ENCODE peak calls at places on chromosomes 3 and 15, in seven cellular contexts. O is IMR-90, L is A549, V is heart right ventricle, C is ovary, G is transverse colon, W is stomach. B is an unnamed sample.

GRCh38 chr15:31328425-31328998 is 1.9 kb downstream of the KLF13 start:
- DNase-seq in O (peak; percentile 49), L (peak; percentile 30), V (no peak), C (no peak), G (no peak), W (no peak), B (peak; percentile 40)

GRCh38 chr3:112407214-112407887 is 74.4 kb downstream of the CD200 start:
- DNase-seq in O (no peak), L (no peak), V (no peak), C (no peak), G (peak; percentile 48), W (no peak), B (no peak)

GRCh38 chr3:33768578-33768977 is 29.9 kb upstream of the PDCD6IP start:
- DNase-seq in O (no peak), L (no peak), V (no peak), C (no peak), G (no peak), W (no peak), B (no peak)

GRCh38 chr3:157475921-157476395 is 27.3 kb downstream of the VEPH1 start:
- DNase-seq in O (peak; percentile 93), L (peak; percentile 42), V (no peak), C (no peak), G (no peak), W (no peak), B (no peak)

GRCh38 chr15:98812711-98813441 is 164.5 kb downstream of the IGF1R start:
- DNase-seq in O (no peak), L (no peak), V (no peak), C (no peak), G (no peak), W (peak; percentile 50), B (peak; percentile 36)

GRCh38 chr3:114411811-114412803 is 118.3 kb downstream of the TIGIT start:
- DNase-seq in O (peak; percentile 87), L (peak; percentile 50), V (no peak), C (no peak), G (no peak), W (no peak), B (no peak)

GRCh38 chr15:101455291-101455916 is 34.1 kb downstream of the PCSK6 start:
- DNase-seq in O (no peak), L (no peak), V (no peak), C (no peak), G (no peak), W (no peak), B (peak; percentile 49)

GRCh38 chr15:32824777-32825176 is 107.0 kb downstream of the GREM1 start:
- DNase-seq in O (peak; percentile 92), L (peak; percentile 89), V (no peak), C (no peak), G (no peak), W (no peak), B (no peak)

GRCh38 chr3:69665026-69665739 is 74.1 kb upstream of the MITF start:
- DNase-seq in O (no peak), L (peak; percentile 75), V (no peak), C (no peak), G (no peak), W (peak; percentile 31), B (peak; percentile 35)

GRCh38 chr3:110932515-110933095 is 139.0 kb upstream of the NECTIN3 start:
- DNase-seq in O (peak; percentile 16), L (peak; percentile 33), V (no peak), C (no peak), G (no peak), W (no peak), B (no peak)

GRCh38 chr3:76871655-76872054 is 168.2 kb upstream of the ROBO2 start:
- DNase-seq in O (no peak), L (no peak), V (no peak), C (no peak), G (no peak), W (no peak), B (peak; percentile 38)

GRCh38 chr3:188683032-188683491 is 488.7 kb upstream of the TPRG1 start:
- DNase-seq in O (peak; percentile 99), L (no peak), V (no peak), C (no peak), G (no peak), W (no peak), B (no peak)

GRCh38 chr15:77010842-77011241 is 15.9 kb downstream of the PSTPIP1 start:
- DNase-seq in O (no peak), L (no peak), V (no peak), C (no peak), G (no peak), W (no peak), B (no peak)

GRCh38 chr3:179189764-179190163 is 41.6 kb downstream of the PIK3CA start:
- DNase-seq in O (peak; percentile 84), L (no peak), V (no peak), C (no peak), G (no peak), W (no peak), B (no peak)

GRCh38 chr15:78149805-78150751 is 916 bp downstream of the IDH3A start:
- DNase-seq in O (no peak), L (peak; percentile 21), V (no peak), C (no peak), G (no peak), W (no peak), B (no peak)

GRCh38 chr15:68318931-68319909 is 41.7 kb downstream of the FEM1B start:
- DNase-seq in O (no peak), L (no peak), V (no peak), C (peak; percentile 25), G (no peak), W (no peak), B (no peak)

GRCh38 chr15:101359365-101359947 is 64.4 kb upstream of the SNRPA1 start:
- DNase-seq in O (peak; percentile 9), L (no peak), V (no peak), C (no peak), G (no peak), W (no peak), B (no peak)

GRCh38 chr15:64285150-64285549 is 70.8 kb downstream of the CSNK1G1 start:
- DNase-seq in O (no peak), L (no peak), V (no peak), C (no peak), G (no peak), W (no peak), B (no peak)

GRCh38 chr15:33313491-33313890 is 2.7 kb downstream of the RYR3 start:
- DNase-seq in O (no peak), L (no peak), V (no peak), C (no peak), G (no peak), W (no peak), B (no peak)

GRCh38 chr15:80518522-80518921 is 114.3 kb downstream of the ARNT2 start:
- DNase-seq in O (no peak), L (no peak), V (no peak), C (no peak), G (no peak), W (no peak), B (no peak)

GRCh38 chr15:91849749-91850161 is 3.8 kb upstream of the SLCO3A1 start:
- DNase-seq in O (peak; percentile 57), L (peak; percentile 70), V (no peak), C (no peak), G (no peak), W (no peak), B (no peak)

GRCh38 chr3:131729561-131729960 is 226.8 kb upstream of the MRPL3 start:
- DNase-seq in O (no peak), L (no peak), V (no peak), C (no peak), G (no peak), W (no peak), B (peak; percentile 48)

GRCh38 chr3:196216681-196217211 is 412 bp downstream of the SLC51A start:
- DNase-seq in O (no peak), L (no peak), V (no peak), C (no peak), G (no peak), W (no peak), B (no peak)

GRCh38 chr3:167700046-167700445 is 34.6 kb downstream of the PDCD10 start:
- DNase-seq in O (no peak), L (no peak), V (no peak), C (no peak), G (no peak), W (no peak), B (no peak)

GRCh38 chr3:150362515-150363302 is 45.4 kb upstream of the TSC22D2 start:
- DNase-seq in O (no peak), L (no peak), V (no peak), C (no peak), G (no peak), W (no peak), B (no peak)

GRCh38 chr3:136750209-136750921 is 1.8 kb downstream of the STAG1 start:
- DNase-seq in O (no peak), L (peak; percentile 7), V (no peak), C (no peak), G (no peak), W (no peak), B (no peak)

GRCh38 chr15:74788042-74788715 is 6.3 kb downstream of the CSK start:
- DNase-seq in O (no peak), L (no peak), V (no peak), C (no peak), G (no peak), W (no peak), B (no peak)

GRCh38 chr15:89115547-89115946 is 27.3 kb downstream of the ABHD2 start:
- DNase-seq in O (no peak), L (peak; percentile 59), V (no peak), C (no peak), G (peak; percentile 74), W (peak; percentile 87), B (no peak)
- H3K4me1 ChIP-seq in O (peaks cover 16% of the 10 kb centered on the region), L (peaks cover 91% of the 10 kb centered on the region), V (peaks cover 85% of the 10 kb centered on the region), C (peaks cover 6% of the 10 kb centered on the region), G (peaks cover 44% of the 10 kb centered on the region), W (peaks cover 83% of the 10 kb centered on the region), B (peaks cover 11% of the 10 kb centered on the region)

GRCh38 chr15:62059108-62059817 is 984 bp downstream of the VPS13C start:
- DNase-seq in O (no peak), L (no peak), V (no peak), C (no peak), G (no peak), W (no peak), B (no peak)
- TF ChIP-seq CTCF in O (no peak), L (no peak), V (no peak), C (no peak), G (peak; percentile 25), W (no peak), B (peak; percentile 23)

GRCh38 chr3:101854608-101855304 is 5.4 kb downstream of the NFKBIZ start:
- DNase-seq in O (no peak), L (peak; percentile 45), V (no peak), C (no peak), G (no peak), W (peak; percentile 55), B (no peak)
- H3K4me1 ChIP-seq in O (peaks cover 8% of the 10 kb centered on the region), L (peaks cover 47% of the 10 kb centered on the region), V (peaks cover 7% of the 10 kb centered on the region), C (peaks cover 4% of the 10 kb centered on the region), G (peaks cover 5% of the 10 kb centered on the region), W (peaks cover 46% of the 10 kb centered on the region), B (no peaks in the 10 kb centered on the region)

DNA sequence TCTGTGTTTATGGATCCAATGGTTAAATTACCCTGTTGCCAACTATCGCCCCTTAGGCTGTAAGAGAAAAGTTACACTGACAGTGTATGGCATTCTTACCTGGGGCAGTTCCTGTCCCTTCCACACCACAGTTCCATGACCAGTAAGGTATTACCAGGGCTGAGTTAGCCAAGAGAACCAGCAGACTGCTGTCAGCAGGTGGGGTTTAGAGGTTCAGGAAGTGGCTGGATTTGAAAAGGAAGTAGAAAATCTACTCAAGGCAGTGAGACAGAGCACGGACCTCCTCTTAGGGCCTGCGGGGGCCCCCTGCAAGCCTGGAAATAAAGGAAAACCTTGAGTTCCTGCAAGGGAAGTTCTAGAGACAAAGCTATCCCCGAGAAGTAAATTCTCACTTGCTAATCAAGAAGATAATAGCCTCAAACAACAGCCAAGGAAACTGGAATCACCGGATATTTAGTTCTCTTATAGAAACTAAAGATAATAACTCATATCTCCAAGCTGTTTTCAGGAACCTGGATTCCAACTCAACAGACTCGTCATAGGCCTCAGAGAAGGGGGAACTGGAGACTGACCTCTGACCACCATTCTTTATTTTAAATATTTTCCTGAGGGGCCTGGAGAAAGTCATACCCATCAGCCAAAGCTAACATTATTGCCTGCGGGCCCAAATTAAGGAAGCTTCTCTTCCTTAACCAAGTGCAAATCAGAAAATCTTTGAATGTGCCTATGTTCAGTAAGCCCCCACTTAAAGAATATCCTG is 161.7 kb downstream of the ANXA2 start:
- DNase-seq in O (no peak), L (no peak), V (no peak), C (no peak), G (no peak), W (no peak), B (no peak)
- TF ChIP-seq CTCF in O (no peak), L (no peak), V (no peak), C (no peak), G (no peak), W (no peak), B (no peak)